ENCODE peak calls at places on chromosomes 1 and 21, in ten cellular contexts. K is stimulated activated CD4-positive, alpha-beta T cell treated with anti-CD3 and anti-CD28 coated beads, TNF-alpha, amount 100 ng/mL, for 48 hours; C is H7; S is thyroid gland; V is naive B cell; A is HuH-7.5; G is Right ventricle myocardium inferior; X is pancreas; E is BJ; R is GM23248. M is an unnamed sample.

GRCh38 chr1:218828125-218828650 is 345.5 kb upstream of the LYPLAL1 start:
- DNase-seq in K (no peak), C (no peak), R (no peak), E (no peak), A (no peak), V (no peak), G (no peak), X (no peak), S (no peak), M (no peak)

GRCh38 chr1:47328992-47329391 is 4.6 kb upstream of the CMPK1 start:
- DNase-seq in A (no peak), S (no peak), G (no peak), V (no peak), C (no peak), E (no peak), X (no peak), R (no peak), K (no peak), M (no peak)

GRCh38 chr1:42784946-42785693 is at the start of gene TMEM269:
- DNase-seq in S (peak), A (no peak), C (peak), K (no peak), G (peak), X (peak), V (peak), E (no peak), R (peak), M (no peak)

GRCh38 chr1:178862416-178862815 is 8.5 kb downstream of the ANGPTL1 start:
- DNase-seq in R (no peak), V (no peak), E (no peak), K (no peak), G (no peak), A (no peak), C (no peak), S (no peak), X (no peak), M (no peak)

GRCh38 chr1:74523873-74524480 is 11.6 kb upstream of the LRRC53 start:
- DNase-seq in K (no peak), E (no peak), C (no peak), S (no peak), V (no peak), R (no peak), A (no peak), G (no peak), X (no peak), M (no peak)

GRCh38 chr1:198560093-198560638 is 19.7 kb upstream of the ATP6V1G3 start:
- DNase-seq in E (no peak), K (no peak), V (no peak), X (no peak), G (no peak), A (no peak), C (no peak), S (no peak), R (peak), M (no peak)

GRCh38 chr1:180484490-180484889 is 17.9 kb downstream of the ACBD6 start:
- DNase-seq in C (no peak), V (no peak), X (no peak), G (no peak), E (no peak), A (no peak), R (no peak), K (no peak), S (no peak), M (no peak)

GRCh38 chr1:61446531-61446991 is 278.4 kb downstream of the TM2D1 start:
- DNase-seq in V (no peak), E (no peak), C (no peak), A (no peak), S (no peak), R (no peak), X (no peak), G (no peak), K (no peak), M (no peak)

GRCh38 chr1:222387020-222387816 is 160.7 kb downstream of the HHIPL2 start:
- DNase-seq in X (no peak), R (peak), V (no peak), K (no peak), G (no peak), E (no peak), C (peak), A (no peak), S (no peak), M (no peak)

GRCh38 chr21:38333290-38334272 is 76.8 kb downstream of the KCNJ15 start:
- DNase-seq in A (no peak), G (no peak), R (no peak), C (peak), X (no peak), S (peak), K (no peak), V (no peak), E (no peak), M (no peak)

GRCh38 chr1:151578941-151579340 is 32.9 kb upstream of the SNX27 start:
- DNase-seq in A (no peak), S (no peak), C (no peak), K (no peak), V (no peak), E (no peak), R (no peak), G (no peak), X (no peak), M (no peak)

GRCh38 chr1:187037973-187038553 is 209.3 kb downstream of the PLA2G4A start:
- DNase-seq in S (no peak), R (no peak), K (no peak), X (no peak), A (no peak), V (no peak), G (no peak), C (no peak), E (no peak), M (no peak)

GRCh38 chr1:22709891-22710687 is 550 bp upstream of the EPHB2 start:
- DNase-seq in C (peak), S (peak), V (no peak), E (no peak), A (peak), X (peak), R (peak), G (peak), K (no peak), M (peak)

GRCh38 chr1:76073471-76073870 is 1.1 kb upstream of the ST6GALNAC3 start:
- DNase-seq in G (no peak), K (no peak), R (peak), A (no peak), E (peak), X (no peak), C (peak), V (no peak), S (no peak), M (no peak)

GRCh38 chr1:10714337-10715114 is 81.9 kb downstream of the CASZ1 start:
- DNase-seq in C (peak), V (no peak), E (no peak), K (no peak), R (no peak), X (peak), A (no peak), G (peak), S (peak), M (no peak)

GRCh38 chr1:2471587-2472001 is 4.5 kb upstream of the PLCH2 start:
- DNase-seq in X (no peak), E (no peak), G (no peak), K (no peak), R (no peak), V (no peak), S (peak), C (peak), A (no peak), M (no peak)

GRCh38 chr1:239233626-239234025 is 152.7 kb upstream of the CHRM3 start:
- DNase-seq in S (peak), X (no peak), K (no peak), C (no peak), V (no peak), E (no peak), A (no peak), R (no peak), G (no peak), M (no peak)

GRCh38 chr1:178020968-178021640 is 51.2 kb upstream of the SEC16B start:
- DNase-seq in C (no peak), A (no peak), K (no peak), V (no peak), G (no peak), S (no peak), X (no peak), E (no peak), R (no peak), M (no peak)

GRCh38 chr1:24704411-24705259 is 40.6 kb upstream of the CLIC4 start:
- DNase-seq in K (no peak), S (no peak), R (peak), V (no peak), X (no peak), E (no peak), A (no peak), C (peak), G (no peak), M (no peak)

GRCh38 chr1:161333166-161333565 is 19.0 kb downstream of the SDHC start:
- DNase-seq in V (no peak), E (no peak), S (no peak), X (no peak), A (no peak), C (no peak), K (no peak), G (no peak), R (no peak), M (no peak)

GRCh38 chr1:89589515-89589914 is 43.4 kb upstream of the LRRC8C start:
- DNase-seq in C (no peak), A (no peak), K (no peak), V (no peak), R (peak), E (no peak), X (no peak), S (no peak), G (no peak), M (no peak)

GRCh38 chr1:242569867-242570266 is 45.4 kb upstream of the PLD5 start:
- DNase-seq in V (no peak), K (no peak), R (no peak), A (no peak), X (no peak), E (no peak), G (no peak), S (no peak), C (no peak), M (no peak)

GRCh38 chr1:99198377-99198776 is 65.9 kb upstream of the PLPPR4 start:
- DNase-seq in R (no peak), A (no peak), G (no peak), X (no peak), K (no peak), E (no peak), S (no peak), V (no peak), C (no peak), M (no peak)

GRCh38 chr1:44157903-44158302 is 16.5 kb upstream of the KLF18 start:
- DNase-seq in S (no peak), V (no peak), E (no peak), A (no peak), G (no peak), X (no peak), R (no peak), K (no peak), C (no peak), M (no peak)

GRCh38 chr1:235834620-235835019 is 32.1 kb downstream of the LYST start:
- DNase-seq in G (no peak), R (no peak), E (no peak), X (no peak), S (peak), V (no peak), A (no peak), K (no peak), C (no peak), M (no peak)

GRCh38 chr1:29090937-29091618 is 32.6 kb downstream of the TMEM200B start:
- DNase-seq in G (no peak), C (no peak), A (no peak), X (no peak), R (no peak), S (no peak), V (no peak), K (no peak), E (no peak), M (no peak)

GRCh38 chr1:180252638-180253536 is 22.8 kb downstream of the LHX4 start:
- DNase-seq in C (peak), K (peak), R (peak), G (peak), S (peak), X (peak), E (no peak), V (no peak), A (peak), M (peak)

GRCh38 chr1:4962836-4963235 is 308.4 kb downstream of the AJAP1 start:
- DNase-seq in G (peak), V (no peak), A (no peak), S (no peak), E (no peak), K (no peak), C (no peak), X (no peak), R (no peak), M (no peak)

GRCh38 chr21:42988234-42988965 is 14.0 kb downstream of the PKNOX1 start:
- DNase-seq in S (peak), X (no peak), V (no peak), R (peak), G (no peak), C (no peak), K (no peak), E (no peak), A (no peak), M (no peak)

GRCh38 chr1:218299416-218299815 is 14.3 kb downstream of the RRP15 start:
- DNase-seq in S (no peak), K (no peak), A (no peak), G (no peak), V (no peak), X (no peak), R (peak), E (peak), C (no peak), M (no peak)

GRCh38 chr1:61491497-61491896 is 233.4 kb downstream of the TM2D1 start:
- DNase-seq in E (peak), A (no peak), G (no peak), V (no peak), S (no peak), R (no peak), C (no peak), X (no peak), K (no peak), M (no peak)